ENCODE peak calls at places on chromosomes 2 and 18, in four cellular contexts. D is BJ, L is testis, A is fibroblast of lung. U is an unnamed sample. For H3K36me3, the result is how much of the 10 kb centered on the place peaks cover.

GRCh38 chr2:186503827-186504606 is 18.0 kb downstream of the ZC3H15 start:
- DNase-seq in D (no peak), L (no peak), A (peak), U (no peak)

GRCh38 chr2:113173563-113174368 is at the start of gene PSD4:
- DNase-seq in D (no peak), L (peak), A (no peak), U (no peak)

GRCh38 chr2:231684314-231685223 is 23.8 kb upstream of the PTMA start:
- DNase-seq in D (no peak), L (no peak), A (no peak), U (no peak)

GRCh38 chr18:43830905-43831304 is 553.6 kb upstream of the SYT4 start:
- DNase-seq in D (no peak), L (no peak), A (peak), U (no peak)

GRCh38 chr2:64391459-64391858 is 62.5 kb upstream of the LGALSL start:
- DNase-seq in D (no peak), L (no peak), A (peak), U (no peak)

GRCh38 chr2:218028189-218028495 is 25.3 kb upstream of the TNS1 start:
- DNase-seq in D (no peak), L (peak), A (no peak), U (no peak)

GRCh38 chr2:232949016-232949415 is 64.0 kb downstream of the NGEF start:
- DNase-seq in D (no peak), L (no peak), A (no peak), U (no peak)

GRCh38 chr2:72089537-72089936 is 58.1 kb downstream of the CYP26B1 start:
- DNase-seq in D (no peak), L (peak), A (no peak), U (no peak)

GRCh38 chr2:181780159-181781081 is 100.1 kb upstream of the NEUROD1 start:
- DNase-seq in D (no peak), L (no peak), A (peak), U (no peak)

GRCh38 chr2:234500394-234501006 is 3.6 kb upstream of the ARL4C start:
- DNase-seq in D (no peak), L (peak), A (peak), U (peak)
- TF ChIP-seq CTCF in D (peak), L (no peak), A (peak), U (peak)

GRCh38 chr2:229836847-229837246 is 85.0 kb downstream of the TRIP12 start:
- DNase-seq in D (no peak), L (no peak), A (no peak), U (no peak)
- H3K36me3 ChIP-seq in D (under half), L (under half), A (under half), U (under half)

GRCh38 chr18:58314284-58314683 is 270.3 kb downstream of the NEDD4L start:
- DNase-seq in D (peak), L (peak), A (peak), U (no peak)

GRCh38 chr18:58316400-58316942 is 272.4 kb downstream of the NEDD4L start:
- DNase-seq in D (no peak), L (no peak), A (no peak), U (no peak)

GRCh38 chr18:58313491-58314032 is 269.5 kb downstream of the NEDD4L start:
- DNase-seq in D (no peak), L (no peak), A (no peak), U (no peak)

GRCh38 chr18:58315739-58316215 is 271.8 kb downstream of the NEDD4L start:
- DNase-seq in D (no peak), L (no peak), A (peak), U (no peak)

GRCh38 chr18:58315041-58315440 is 271.0 kb downstream of the NEDD4L start:
- DNase-seq in D (no peak), L (no peak), A (peak), U (no peak)
- TF ChIP-seq CTCF in D (no peak), L (no peak), A (no peak), U (no peak)

DNA sequence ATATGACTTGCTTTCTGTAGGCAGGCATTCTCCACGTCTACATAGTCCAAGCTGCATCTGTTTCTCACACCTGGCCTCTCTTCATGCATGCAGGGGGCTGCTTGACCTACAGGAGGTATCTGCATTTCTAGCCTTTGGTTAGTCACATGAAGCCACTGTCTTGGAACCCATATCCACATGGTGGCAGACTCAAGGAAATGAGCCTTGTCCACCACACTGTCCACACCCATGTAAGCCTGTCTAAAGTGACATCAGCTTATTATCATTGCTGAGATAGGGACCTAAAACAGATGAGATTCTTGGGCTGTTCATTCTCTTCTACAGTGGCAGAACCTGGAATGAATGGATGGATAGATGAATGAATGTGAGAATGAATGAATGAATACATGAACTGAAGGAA is 160.4 kb downstream of the DOCK10 start:
- DNase-seq in D (no peak), L (no peak), A (no peak), U (no peak)
- H3K36me3 ChIP-seq in D (under half), L (under half), A (under half), U (under half)

GRCh38 chr2:102251042-102251848 is 60.1 kb upstream of the IL1RL1 start:
- DNase-seq in D (no peak), L (peak), A (peak), U (no peak)

GRCh38 chr2:102256281-102256680 is 55.1 kb upstream of the IL1RL1 start:
- DNase-seq in D (no peak), L (no peak), A (peak), U (no peak)

GRCh38 chr2:102251849-102252203 is 59.5 kb upstream of the IL1RL1 start:
- DNase-seq in D (no peak), L (no peak), A (no peak), U (no peak)

GRCh38 chr2:102253140-102253752 is 58.1 kb upstream of the IL1RL1 start:
- DNase-seq in D (no peak), L (no peak), A (no peak), U (no peak)

GRCh38 chr2:102253753-102254150 is 57.6 kb upstream of the IL1RL1 start:
- DNase-seq in D (no peak), L (no peak), A (no peak), U (no peak)
- TF ChIP-seq CTCF in D (peak), L (no peak), A (peak), U (no peak)